ENCODE peak calls at places on chromosomes 12 and 14, in nine cellular contexts. Y is stomach, X is HL-60, D is HepG2, B is HCT116, N is upper lobe of left lung, K is GM12892, Q is K562, W is GM12891. S is an unnamed sample.

GRCh38 chr14:70822706-70823185 is 13.4 kb upstream of the MAP3K9 start:
- DNase-seq in Y (peak), X (no peak), D (no peak), B (no peak), N (peak), K (no peak), Q (no peak), W (no peak), S (no peak)

GRCh38 chr12:29088611-29089219 is 60.4 kb upstream of the FAR2 start:
- DNase-seq in Y (no peak), X (no peak), D (peak), B (no peak), N (no peak), K (no peak), Q (peak), W (no peak), S (no peak)

GRCh38 chr14:22622220-22622619 is 21.9 kb downstream of the OR6J1 start:
- DNase-seq in Y (no peak), X (no peak), D (no peak), B (no peak), N (no peak), K (no peak), Q (no peak), W (no peak), S (no peak)

GRCh38 chr14:54776361-54777001 is 126.1 kb downstream of the GCH1 start:
- DNase-seq in Y (no peak), X (peak), D (no peak), B (no peak), N (no peak), K (peak), Q (no peak), W (peak), S (no peak)

GRCh38 chr14:49173765-49174373 is 412.3 kb downstream of the RPS29 start:
- DNase-seq in Y (peak), X (peak), D (peak), B (peak), N (no peak), K (peak), Q (peak), W (peak), S (no peak)

GRCh38 chr12:100058482-100059029 is 73.8 kb upstream of the ANKS1B start:
- DNase-seq in Y (no peak), X (no peak), D (no peak), B (no peak), N (no peak), K (no peak), Q (peak), W (no peak), S (no peak)

GRCh38 chr12:1870086-1870485 is 48.4 kb downstream of the CACNA2D4 start:
- DNase-seq in Y (no peak), X (no peak), D (no peak), B (no peak), N (no peak), K (no peak), Q (no peak), W (no peak), S (no peak)

GRCh38 chr12:50055831-50056628 is 1.4 kb upstream of the ASIC1 start:
- DNase-seq in Y (peak), X (no peak), D (peak), B (peak), N (peak), K (peak), Q (peak), W (peak), S (no peak)

GRCh38 chr14:29354446-29354845 is 573.2 kb downstream of the PRKD1 start:
- DNase-seq in Y (no peak), X (no peak), D (no peak), B (no peak), N (no peak), K (no peak), Q (no peak), W (no peak), S (no peak)

GRCh38 chr14:100708349-100709217 is 18.1 kb upstream of the DLK1 start:
- DNase-seq in Y (peak), X (no peak), D (peak), B (peak), N (no peak), K (no peak), Q (no peak), W (no peak), S (no peak)

GRCh38 chr14:54147285-54147684 is 190.7 kb upstream of the BMP4 start:
- DNase-seq in Y (no peak), X (no peak), D (no peak), B (no peak), N (no peak), K (no peak), Q (no peak), W (no peak), S (no peak)

GRCh38 chr14:30551460-30551859 is 7.5 kb upstream of the G2E3 start:
- DNase-seq in Y (no peak), X (no peak), D (peak), B (no peak), N (no peak), K (no peak), Q (no peak), W (no peak), S (no peak)

GRCh38 chr12:47270782-47271664 is 191.3 kb upstream of the AMIGO2 start:
- DNase-seq in Y (no peak), X (no peak), D (no peak), B (peak), N (no peak), K (no peak), Q (no peak), W (no peak), S (no peak)

GRCh38 chr12:51714666-51715065 is 123.6 kb downstream of the SCN8A start:
- DNase-seq in Y (no peak), X (no peak), D (no peak), B (no peak), N (no peak), K (no peak), Q (no peak), W (no peak), S (no peak)

GRCh38 chr14:68458840-68459469 is 333.9 kb downstream of the ZFP36L1 start:
- DNase-seq in Y (peak), X (no peak), D (peak), B (no peak), N (no peak), K (no peak), Q (no peak), W (no peak), S (no peak)

DNA sequence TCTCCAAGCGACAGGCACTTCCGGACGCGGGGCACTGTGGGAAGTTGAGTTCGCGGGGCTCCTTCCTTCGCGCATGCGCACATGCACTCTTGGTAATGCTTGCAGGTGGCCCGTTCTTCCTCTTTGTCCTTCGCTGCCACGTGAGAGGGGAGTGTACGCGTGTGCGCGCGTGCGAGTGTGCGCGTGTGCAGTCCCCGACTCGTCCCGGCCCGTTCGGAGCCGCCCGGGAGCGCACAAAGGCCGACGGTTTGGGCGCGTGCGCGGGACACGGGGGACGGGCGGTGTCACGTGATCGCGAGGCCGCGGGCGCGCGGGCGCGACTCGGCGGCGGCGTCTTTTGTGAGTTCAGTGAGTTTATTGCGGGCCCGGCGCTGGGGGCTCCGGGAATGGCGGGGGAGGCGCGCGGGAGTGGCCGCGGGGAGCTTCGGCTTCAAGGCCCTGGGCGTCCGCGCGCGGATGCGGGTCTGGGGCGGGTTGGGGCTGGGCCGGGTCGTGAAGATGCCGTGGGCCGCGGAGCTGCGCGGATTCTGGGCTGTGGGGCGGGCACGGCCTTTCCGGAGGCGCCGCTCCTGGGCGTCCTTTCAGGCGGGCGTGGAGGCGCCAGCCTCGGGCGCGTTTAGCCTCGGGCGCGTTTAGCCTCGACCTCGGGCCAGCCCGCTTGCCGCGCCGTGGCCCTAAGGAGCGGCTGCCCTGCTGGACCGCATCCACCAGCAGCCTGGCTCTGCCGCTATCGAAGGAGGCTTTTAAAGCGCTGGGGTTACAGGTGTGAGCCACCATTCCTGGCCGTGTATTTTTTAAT is at the start of gene ZNF84:
- DNase-seq in Y (peak), X (peak), D (peak), B (peak), N (peak), K (peak), Q (peak), W (peak), S (peak)
- TF ChIP-seq POLR2AphosphoS5 in Y (peak), X (peak), D (peak), B (no peak), N (peak), K (peak), Q (peak), W (peak), S (peak)

GRCh38 chr12:57666897-57667296 is 27.0 kb upstream of the OS9 start:
- DNase-seq in Y (no peak), X (no peak), D (no peak), B (no peak), N (no peak), K (no peak), Q (no peak), W (no peak), S (no peak)

GRCh38 chr12:57657744-57658143 is 24.7 kb upstream of the B4GALNT1 start:
- DNase-seq in Y (peak), X (no peak), D (no peak), B (no peak), N (no peak), K (no peak), Q (no peak), W (no peak), S (no peak)

GRCh38 chr12:57655541-57656240 is 22.7 kb upstream of the B4GALNT1 start:
- DNase-seq in Y (no peak), X (no peak), D (no peak), B (no peak), N (peak), K (no peak), Q (no peak), W (no peak), S (no peak)

GRCh38 chr12:57658890-57659289 is 25.9 kb upstream of the B4GALNT1 start:
- DNase-seq in Y (no peak), X (no peak), D (no peak), B (no peak), N (no peak), K (no peak), Q (no peak), W (no peak), S (no peak)

GRCh38 chr12:57661376-57661775 is 28.4 kb upstream of the B4GALNT1 start:
- DNase-seq in Y (no peak), X (no peak), D (no peak), B (no peak), N (no peak), K (no peak), Q (no peak), W (no peak), S (no peak)
- TF ChIP-seq POLR2AphosphoS5 in Y (no peak), X (no peak), D (no peak), B (no peak), N (no peak), K (no peak), Q (no peak), W (no peak), S (no peak)

GRCh38 chr12:93572712-93573551 is 457 bp downstream of the SOCS2 start:
- DNase-seq in Y (no peak), X (no peak), D (no peak), B (no peak), N (peak), K (no peak), Q (no peak), W (peak), S (peak)
- TF ChIP-seq POLR2AphosphoS5 in Y (no peak), X (no peak), D (no peak), B (no peak), N (no peak), K (no peak), Q (no peak), W (no peak), S (no peak)

GRCh38 chr12:21025656-21026055 is 105.3 kb upstream of the SLCO1B1 start:
- DNase-seq in Y (no peak), X (no peak), D (no peak), B (no peak), N (no peak), K (no peak), Q (no peak), W (no peak), S (no peak)

GRCh38 chr12:21026302-21026701 is 104.7 kb upstream of the SLCO1B1 start:
- DNase-seq in Y (no peak), X (no peak), D (no peak), B (no peak), N (no peak), K (no peak), Q (no peak), W (no peak), S (no peak)
- TF ChIP-seq POLR2AphosphoS5 in Y (no peak), X (no peak), D (no peak), B (no peak), N (no peak), K (no peak), Q (no peak), W (no peak), S (no peak)

GRCh38 chr14:104773505-104774452 is 20.8 kb downstream of the SIVA1 start:
- DNase-seq in Y (no peak), X (no peak), D (no peak), B (no peak), N (peak), K (no peak), Q (no peak), W (no peak), S (no peak)

GRCh38 chr14:104770851-104771272 is 17.9 kb downstream of the SIVA1 start:
- DNase-seq in Y (no peak), X (no peak), D (no peak), B (no peak), N (no peak), K (no peak), Q (no peak), W (no peak), S (no peak)

GRCh38 chr14:104771374-104771773 is 18.4 kb downstream of the SIVA1 start:
- DNase-seq in Y (no peak), X (no peak), D (no peak), B (no peak), N (peak), K (no peak), Q (no peak), W (no peak), S (no peak)

GRCh38 chr14:104772707-104773504 is 20.0 kb downstream of the SIVA1 start:
- DNase-seq in Y (no peak), X (no peak), D (no peak), B (no peak), N (peak), K (no peak), Q (no peak), W (no peak), S (no peak)

GRCh38 chr14:104771918-104772706 is 19.2 kb downstream of the SIVA1 start:
- DNase-seq in Y (peak), X (no peak), D (no peak), B (no peak), N (peak), K (no peak), Q (no peak), W (no peak), S (no peak)
- TF ChIP-seq POLR2AphosphoS5 in Y (peak), X (peak), D (no peak), B (no peak), N (no peak), K (no peak), Q (no peak), W (no peak), S (no peak)

GRCh38 chr12:12735301-12735700 is 18.1 kb downstream of the CDKN1B start:
- DNase-seq in Y (no peak), X (no peak), D (no peak), B (no peak), N (no peak), K (no peak), Q (no peak), W (no peak), S (no peak)

GRCh38 chr12:12734054-12734453 is 16.9 kb downstream of the CDKN1B start:
- DNase-seq in Y (no peak), X (no peak), D (no peak), B (no peak), N (no peak), K (no peak), Q (no peak), W (no peak), S (no peak)

GRCh38 chr12:12733118-12733517 is 15.9 kb downstream of the CDKN1B start:
- DNase-seq in Y (no peak), X (no peak), D (no peak), B (no peak), N (no peak), K (no peak), Q (no peak), W (no peak), S (no peak)

GRCh38 chr12:12734561-12735071 is 17.4 kb downstream of the CDKN1B start:
- DNase-seq in Y (no peak), X (no peak), D (no peak), B (no peak), N (no peak), K (no peak), Q (no peak), W (no peak), S (no peak)

GRCh38 chr12:12736759-12737676 is 19.9 kb downstream of the CDKN1B start:
- DNase-seq in Y (no peak), X (no peak), D (no peak), B (no peak), N (no peak), K (no peak), Q (peak), W (no peak), S (no peak)
- TF ChIP-seq POLR2AphosphoS5 in Y (no peak), X (no peak), D (no peak), B (no peak), N (peak), K (no peak), Q (no peak), W (no peak), S (no peak)

GRCh38 chr14:73759714-73760597 is 45.8 kb upstream of the PNMA1 start:
- DNase-seq in Y (peak), X (peak), D (peak), B (peak), N (peak), K (peak), Q (peak), W (peak), S (peak)
- TF ChIP-seq POLR2AphosphoS5 in Y (peak), X (peak), D (no peak), B (peak), N (peak), K (peak), Q (peak), W (peak), S (no peak)

GRCh38 chr12:6554168-6554989 is 1.5 kb downstream of the IFFO1 start:
- DNase-seq in Y (peak), X (no peak), D (peak), B (peak), N (peak), K (peak), Q (peak), W (peak), S (no peak)

GRCh38 chr12:6559500-6559899 is 3.7 kb upstream of the IFFO1 start:
- DNase-seq in Y (no peak), X (no peak), D (no peak), B (no peak), N (no peak), K (no peak), Q (no peak), W (no peak), S (no peak)

GRCh38 chr12:6553051-6553868 is 2.6 kb downstream of the IFFO1 start:
- DNase-seq in Y (no peak), X (no peak), D (no peak), B (no peak), N (no peak), K (no peak), Q (no peak), W (no peak), S (no peak)

GRCh38 chr12:6554990-6555691 is 701 bp downstream of the IFFO1 start:
- DNase-seq in Y (no peak), X (no peak), D (no peak), B (no peak), N (peak), K (no peak), Q (no peak), W (no peak), S (no peak)

GRCh38 chr12:6556857-6557256 is 1.0 kb upstream of the IFFO1 start:
- DNase-seq in Y (no peak), X (no peak), D (no peak), B (no peak), N (no peak), K (no peak), Q (no peak), W (no peak), S (no peak)
- TF ChIP-seq POLR2AphosphoS5 in Y (no peak), X (no peak), D (no peak), B (no peak), N (no peak), K (no peak), Q (no peak), W (no peak), S (no peak)

GRCh38 chr12:3998968-3999792 is 126.0 kb upstream of the PARP11 start:
- DNase-seq in Y (peak), X (no peak), D (peak), B (no peak), N (no peak), K (no peak), Q (no peak), W (no peak), S (no peak)
- TF ChIP-seq POLR2AphosphoS5 in Y (no peak), X (no peak), D (no peak), B (no peak), N (no peak), K (no peak), Q (no peak), W (no peak), S (no peak)